ENCODE peak calls at places on chromosomes 6 and 20, in six cellular contexts. A, R, B, Z, G and Q are unnamed samples.

GRCh38 chr6:159043236-159043635 is 1.6 kb downstream of the TAGAP start:
- DNase-seq in A (no peak), R (no peak), B (no peak), Z (no peak), G (no peak), Q (no peak)

GRCh38 chr20:14879839-14880238 is 542.4 kb upstream of the FLRT3 start:
- DNase-seq in A (no peak), R (no peak), B (no peak), Z (no peak), G (no peak), Q (peak; percentile 22)

GRCh38 chr6:144936764-144937163 is 651.6 kb downstream of the UTRN start:
- DNase-seq in A (no peak), R (no peak), B (peak; percentile 50), Z (no peak), G (no peak), Q (no peak)

GRCh38 chr6:107550241-107550840 is 60.4 kb downstream of the SOBP start:
- DNase-seq in A (no peak), R (no peak), B (no peak), Z (no peak), G (no peak), Q (no peak)

GRCh38 chr6:2749972-2750600 is 636 bp downstream of the MYLK4 start:
- DNase-seq in A (no peak), R (peak; percentile 62), B (peak; percentile 61), Z (peak; percentile 58), G (peak; percentile 45), Q (peak; percentile 76)

GRCh38 chr6:39724787-39725631 is at the start of gene KIF6:
- DNase-seq in A (peak; percentile 42), R (peak; percentile 43), B (peak; percentile 82), Z (peak; percentile 68), G (peak; percentile 74), Q (peak; percentile 66)

GRCh38 chr20:24465730-24466129 is 3.7 kb upstream of the SYNDIG1 start:
- DNase-seq in A (no peak), R (no peak), B (peak; percentile 28), Z (no peak), G (no peak), Q (peak; percentile 68)

GRCh38 chr6:14598017-14598864 is 480.7 kb downstream of the CD83 start:
- DNase-seq in A (no peak), R (peak; percentile 3), B (no peak), Z (no peak), G (no peak), Q (no peak)

GRCh38 chr20:33301192-33301930 is 18.3 kb downstream of the BPIFB1 start:
- DNase-seq in A (no peak), R (no peak), B (peak; percentile 34), Z (no peak), G (no peak), Q (no peak)

GRCh38 chr6:21836772-21837460 is 243.4 kb downstream of the SOX4 start:
- DNase-seq in A (no peak), R (no peak), B (no peak), Z (no peak), G (no peak), Q (no peak)

GRCh38 chr20:23019403-23019802 is 15.7 kb upstream of the SSTR4 start:
- DNase-seq in A (no peak), R (no peak), B (no peak), Z (no peak), G (no peak), Q (no peak)

GRCh38 chr6:167735498-167736201 is 91.1 kb upstream of the AFDN start:
- DNase-seq in A (no peak), R (no peak), B (no peak), Z (peak; percentile 19), G (no peak), Q (no peak)